ENCODE peak calls at places on chromosome 4, in seven cellular contexts. L, J, A, F, T, N and X are unnamed samples.

GRCh38 chr4:135418353-135418752 is 1216.8 kb upstream of the PABPC4L start:
- DNase-seq in T (no peak), F (no peak), A (no peak), N (no peak), L (no peak), J (no peak), X (no peak)

GRCh38 chr4:127400736-127401346 is 231.9 kb upstream of the INTU start:
- DNase-seq in L (no peak), F (peak), N (peak), J (peak), A (peak), T (no peak), X (peak)

GRCh38 chr4:108533245-108533844 is 87.0 kb upstream of the RPL34 start:
- DNase-seq in A (no peak), F (no peak), T (no peak), J (no peak), N (no peak), L (no peak), X (no peak)

GRCh38 chr4:184100297-184100885 is 117.3 kb downstream of the ENPP6 start:
- DNase-seq in T (peak), F (no peak), N (peak), A (no peak), L (no peak), J (no peak), X (peak)

GRCh38 chr4:147518846-147519767 is 38.2 kb downstream of the EDNRA start:
- DNase-seq in N (peak), F (peak), J (peak), T (peak), L (no peak), A (peak), X (peak)

GRCh38 chr4:138910914-138911336 is 104.7 kb upstream of the NOCT start:
- DNase-seq in N (peak), F (peak), A (no peak), J (peak), T (no peak), L (no peak), X (peak)

GRCh38 chr4:158134257-158134656 is 38.6 kb downstream of the GASK1B start:
- DNase-seq in A (no peak), J (no peak), L (no peak), N (no peak), F (no peak), T (no peak), X (no peak)

GRCh38 chr4:137359691-137360315 is 172.5 kb downstream of the PCDH18 start:
- DNase-seq in J (no peak), L (no peak), F (no peak), A (no peak), N (no peak), T (no peak), X (peak)

GRCh38 chr4:166078956-166079355 is 205.9 kb downstream of the TLL1 start:
- DNase-seq in J (no peak), L (no peak), N (no peak), T (no peak), A (no peak), F (no peak), X (no peak)

GRCh38 chr4:68062501-68062900 is 67.2 kb downstream of the TMPRSS11F start:
- DNase-seq in L (no peak), T (no peak), A (no peak), J (no peak), F (no peak), N (peak), X (peak)

GRCh38 chr4:169201144-169202124 is 69.3 kb downstream of the SH3RF1 start:
- DNase-seq in J (no peak), L (no peak), F (no peak), A (no peak), T (no peak), N (no peak), X (no peak)

GRCh38 chr4:92236907-92237306 is 66.9 kb upstream of the GRID2 start:
- DNase-seq in J (no peak), L (no peak), N (no peak), T (no peak), F (peak), A (no peak), X (no peak)